ENCODE peak calls at places on chromosome X, in six cellular contexts. A is body of pancreas, D is PC-9, S is left ventricle myocardium inferior, R is heart right ventricle, G is mesendoderm. I is an unnamed sample.

GRCh38 chrX:53481816-53482485 is 47.8 kb upstream of the HSD17B10 start:
- DNase-seq in A (peak; percentile 82), D (peak; percentile 47), S (no peak), R (peak; percentile 12), G (peak; percentile 75), I (no peak)

GRCh38 chrX:112235547-112235946 is 153.0 kb upstream of the TRPC5 start:
- DNase-seq in A (peak; percentile 33), D (no peak), S (no peak), R (no peak), G (no peak), I (no peak)

GRCh38 chrX:3548743-3549441 is 164.6 kb downstream of the PRKX start:
- DNase-seq in A (peak; percentile 15), D (no peak), S (no peak), R (peak; percentile 12), G (peak; percentile 22), I (no peak)

GRCh38 chrX:138034136-138034535 is 468.2 kb downstream of the ZIC3 start:
- DNase-seq in A (no peak), D (no peak), S (no peak), R (no peak), G (peak; percentile 18), I (no peak)

GRCh38 chrX:71095971-71096701 is 485 bp downstream of the FOXO4 start:
- DNase-seq in A (peak; percentile 10), D (peak; percentile 14), S (no peak), R (no peak), G (peak; percentile 75), I (peak; percentile 74)

GRCh38 chrX:5051831-5052491 is 1176.7 kb downstream of the NLGN4X start:
- DNase-seq in A (peak; percentile 26), D (peak; percentile 76), S (peak; percentile 15), R (peak; percentile 42), G (peak; percentile 42), I (peak; percentile 88)

GRCh38 chrX:109783712-109784109 is 50.7 kb upstream of the ACSL4 start:
- DNase-seq in A (peak; percentile 32), D (no peak), S (no peak), R (no peak), G (no peak), I (no peak)

GRCh38 chrX:20477836-20478532 is 211.3 kb upstream of the RPS6KA3 start:
- DNase-seq in A (peak; percentile 21), D (no peak), S (no peak), R (no peak), G (no peak), I (no peak)

GRCh38 chrX:105190252-105190853 is 30.1 kb downstream of the TEX13A start:
- DNase-seq in A (peak; percentile 50), D (peak; percentile 39), S (no peak), R (peak; percentile 3), G (peak; percentile 32), I (no peak)

GRCh38 chrX:26613951-26614350 is 398.0 kb downstream of the MAGEB5 start:
- DNase-seq in A (no peak), D (no peak), S (no peak), R (no peak), G (no peak), I (no peak)

GRCh38 chrX:107628662-107629532 is 587 bp downstream of the PRPS1 start:
- DNase-seq in A (peak; percentile 33), D (peak; percentile 31), S (peak; percentile 13), R (peak; percentile 5), G (peak; percentile 59), I (no peak)

GRCh38 chrX:51899741-51900140 is 6.3 kb downstream of the MAGED1 start:
- DNase-seq in A (no peak), D (no peak), S (no peak), R (no peak), G (no peak), I (no peak)

GRCh38 chrX:120457766-120458180 is 11.3 kb downstream of the LAMP2 start:
- DNase-seq in A (no peak), D (no peak), S (no peak), R (no peak), G (no peak), I (no peak)

GRCh38 chrX:38484607-38485498 is 76.5 kb upstream of the TSPAN7 start:
- DNase-seq in A (peak; percentile 6), D (no peak), S (no peak), R (no peak), G (no peak), I (no peak)

GRCh38 chrX:23317799-23318724 is 16.6 kb upstream of the PTCHD1 start:
- DNase-seq in A (peak; percentile 30), D (no peak), S (no peak), R (no peak), G (peak; percentile 59), I (peak; percentile 74)

DNA sequence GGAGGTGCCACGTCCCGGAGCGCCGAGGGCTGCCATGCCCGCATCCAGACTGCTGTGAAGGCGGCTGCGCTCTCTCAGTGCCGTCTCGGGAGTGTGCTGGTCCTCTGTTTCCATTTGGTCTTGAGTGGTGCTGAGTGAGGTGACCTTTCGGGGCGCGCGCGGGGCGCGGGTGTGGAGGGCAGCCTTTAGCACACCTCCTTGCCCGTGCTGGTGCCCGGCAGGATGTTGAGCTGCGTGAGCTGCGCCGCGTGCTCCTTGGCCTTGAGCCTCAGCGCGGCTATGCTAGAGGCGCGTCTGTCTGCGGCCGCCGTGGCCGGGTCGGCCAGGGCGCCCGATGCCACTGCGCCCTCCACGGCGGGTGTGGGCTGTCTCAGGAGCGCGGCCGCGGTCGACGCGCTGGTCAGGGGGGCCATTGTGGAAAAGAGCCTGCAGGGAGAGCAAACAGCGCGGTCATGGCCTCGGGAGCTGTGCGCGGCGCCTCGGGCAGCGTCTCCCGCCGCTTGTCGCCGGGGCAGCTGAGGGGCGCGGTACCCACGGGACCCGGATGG is 11.2 kb downstream of the ARX start:
- DNase-seq in A (no peak), D (no peak), S (no peak), R (no peak), G (no peak), I (no peak)
- H3K27me3 ChIP-seq in A (no peaks in the 10 kb centered on the region), D (no peaks in the 10 kb centered on the region), S (peaks cover 78% of the 10 kb centered on the region), R (peaks cover 38% of the 10 kb centered on the region), G (peaks cover 46% of the 10 kb centered on the region), I (no peaks in the 10 kb centered on the region)

DNA sequence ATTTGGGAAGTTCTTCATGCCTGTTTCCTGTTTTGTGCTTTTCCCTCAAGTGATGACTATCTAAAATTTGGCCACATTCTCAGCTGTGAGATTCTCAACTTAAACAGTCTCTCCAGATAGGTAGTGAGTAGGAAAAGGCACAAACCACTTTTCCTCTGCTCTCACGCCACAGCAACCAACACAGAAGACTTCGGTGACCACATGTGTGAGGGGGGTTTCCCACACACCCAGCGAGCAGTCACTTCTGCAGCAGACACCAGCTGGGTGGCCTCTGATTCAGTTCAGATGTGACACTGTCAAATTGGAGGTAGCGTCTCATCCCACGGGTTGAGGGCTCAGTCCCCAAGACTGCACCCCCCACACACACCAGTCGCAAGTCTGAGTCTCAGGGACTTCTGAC is 25.1 kb upstream of the CLDN34 start:
- DNase-seq in A (no peak), D (no peak), S (no peak), R (no peak), G (no peak), I (no peak)
- H3K4me3 ChIP-seq in A (no peak overlapping the region), D (no peak overlapping the region), S (no peak overlapping the region), R (no peak overlapping the region), G (no peak overlapping the region), I (no peak overlapping the region)

GRCh38 chrX:154026136-154026806 is 6.6 kb upstream of the IRAK1 start:
- DNase-seq in A (no peak), D (no peak), S (no peak), R (no peak), G (no peak), I (no peak)

GRCh38 chrX:154029439-154029838 is 9.7 kb upstream of the IRAK1 start:
- DNase-seq in A (no peak), D (no peak), S (no peak), R (no peak), G (no peak), I (no peak)

GRCh38 chrX:154025230-154025629 is 5.5 kb upstream of the IRAK1 start:
- DNase-seq in A (no peak), D (no peak), S (no peak), R (no peak), G (no peak), I (no peak)

GRCh38 chrX:154028502-154029184 is 8.9 kb upstream of the IRAK1 start:
- DNase-seq in A (no peak), D (no peak), S (no peak), R (no peak), G (no peak), I (no peak)

GRCh38 chrX:154027003-154027402 is 7.3 kb upstream of the IRAK1 start:
- DNase-seq in A (no peak), D (no peak), S (no peak), R (no peak), G (no peak), I (no peak)
- H3K27me3 ChIP-seq in A (no peaks in the 10 kb centered on the region), D (no peaks in the 10 kb centered on the region), S (no peaks in the 10 kb centered on the region), R (no peaks in the 10 kb centered on the region), G (no peaks in the 10 kb centered on the region), I (no peaks in the 10 kb centered on the region)

GRCh38 chrX:118536687-118537461 is 41.3 kb downstream of the DOCK11 start:
- DNase-seq in A (no peak), D (peak; percentile 8), S (no peak), R (no peak), G (peak; percentile 50), I (no peak)
- H3K4me3 ChIP-seq in A (no peak overlapping the region), D (no peak overlapping the region), S (no peak overlapping the region), R (no peak overlapping the region), G (no peak overlapping the region), I (no peak overlapping the region)

DNA sequence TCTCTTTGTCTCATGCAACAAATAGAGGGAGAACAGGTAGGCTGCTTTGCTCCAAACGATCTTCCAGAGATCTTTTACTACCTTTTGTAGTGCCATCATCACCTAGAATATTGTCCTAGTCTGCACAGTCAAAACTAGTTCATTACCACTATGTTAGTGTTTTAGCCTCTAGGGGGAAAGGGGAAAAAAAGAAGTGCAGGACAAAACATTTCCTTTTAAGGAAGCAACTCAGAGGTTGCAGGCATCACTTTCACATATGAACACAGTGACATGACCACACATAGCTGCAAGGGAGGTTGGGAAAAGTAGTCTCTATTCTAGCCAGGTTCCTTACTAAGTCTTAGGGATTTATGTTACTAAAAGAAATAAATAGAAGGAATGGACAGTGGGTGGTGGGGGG is 39.3 kb upstream of the RAP2C start:
- DNase-seq in A (no peak), D (no peak), S (no peak), R (no peak), G (no peak), I (no peak)
- H3K27me3 ChIP-seq in A (no peaks in the 10 kb centered on the region), D (no peaks in the 10 kb centered on the region), S (no peaks in the 10 kb centered on the region), R (no peaks in the 10 kb centered on the region), G (no peaks in the 10 kb centered on the region), I (no peaks in the 10 kb centered on the region)

GRCh38 chrX:13472975-13473665 is 96.3 kb upstream of the EGFL6 start:
- DNase-seq in A (no peak), D (no peak), S (no peak), R (no peak), G (no peak), I (no peak)
- H3K4me3 ChIP-seq in A (no peak overlapping the region), D (no peak overlapping the region), S (no peak overlapping the region), R (no peak overlapping the region), G (no peak overlapping the region), I (no peak overlapping the region)

GRCh38 chrX:96002401-96002800 is 682.2 kb upstream of the DIAPH2 start:
- DNase-seq in A (no peak), D (no peak), S (no peak), R (no peak), G (no peak), I (no peak)

GRCh38 chrX:96006281-96006680 is 678.4 kb upstream of the DIAPH2 start:
- DNase-seq in A (peak; percentile 6), D (no peak), S (no peak), R (no peak), G (no peak), I (no peak)

GRCh38 chrX:96004386-96004785 is 680.3 kb upstream of the DIAPH2 start:
- DNase-seq in A (no peak), D (no peak), S (no peak), R (no peak), G (peak; percentile 17), I (no peak)
- H3K27me3 ChIP-seq in A (no peaks in the 10 kb centered on the region), D (no peaks in the 10 kb centered on the region), S (no peaks in the 10 kb centered on the region), R (no peaks in the 10 kb centered on the region), G (no peaks in the 10 kb centered on the region), I (no peaks in the 10 kb centered on the region)

GRCh38 chrX:10617964-10618342 is 2.4 kb downstream of the MID1 start:
- DNase-seq in A (no peak), D (peak; percentile 58), S (no peak), R (no peak), G (no peak), I (no peak)
- H3K4me3 ChIP-seq in A (no peak overlapping the region), D (peak overlapping the region; percentile 63), S (peak overlapping the region; percentile 75), R (no peak overlapping the region), G (no peak overlapping the region), I (no peak overlapping the region)

I was measured in aorta.